ENCODE peak calls at places on chromosomes 5 and 9, in four cellular contexts. One of them, this sample, is unnamed.

GRCh38 chr5:91166040-91166807 is 216.9 kb downstream of the ARRDC3 start:
- DNase-seq in NCI-H446 treated with DMSO at 0.1 percent for 48 hours: no peak
- DNase-seq in mucosa of descending colon: no peak
- DNase-seq in left ventricle myocardium superior: no peak
- DNase-seq in this sample: no peak

GRCh38 chr5:134059758-134060495 is 54.6 kb upstream of the TCF7 start:
- DNase-seq in NCI-H446 treated with DMSO at 0.1 percent for 48 hours: no peak
- DNase-seq in mucosa of descending colon: no peak
- DNase-seq in left ventricle myocardium superior: no peak
- DNase-seq in this sample: no peak

GRCh38 chr9:82650368-82650767 is 412.6 kb downstream of the RASEF start:
- DNase-seq in NCI-H446 treated with DMSO at 0.1 percent for 48 hours: no peak
- DNase-seq in mucosa of descending colon: no peak
- DNase-seq in left ventricle myocardium superior: no peak
- DNase-seq in this sample: no peak

GRCh38 chr9:135186248-135187164 is 99.0 kb downstream of the OLFM1 start:
- DNase-seq in NCI-H446 treated with DMSO at 0.1 percent for 48 hours: no peak
- DNase-seq in mucosa of descending colon: no peak
- DNase-seq in left ventricle myocardium superior: peak
- DNase-seq in this sample: no peak

GRCh38 chr5:38716516-38716915 is 129.3 kb upstream of the OSMR start:
- DNase-seq in NCI-H446 treated with DMSO at 0.1 percent for 48 hours: no peak
- DNase-seq in mucosa of descending colon: no peak
- DNase-seq in left ventricle myocardium superior: no peak
- DNase-seq in this sample: no peak

GRCh38 chr9:96417610-96418073 is 528 bp downstream of the ZNF367 start:
- DNase-seq in NCI-H446 treated with DMSO at 0.1 percent for 48 hours: no peak
- DNase-seq in mucosa of descending colon: peak
- DNase-seq in left ventricle myocardium superior: peak
- DNase-seq in this sample: peak

GRCh38 chr5:56003633-56004032 is 8.9 kb upstream of the IL6ST start:
- DNase-seq in NCI-H446 treated with DMSO at 0.1 percent for 48 hours: peak
- DNase-seq in mucosa of descending colon: no peak
- DNase-seq in left ventricle myocardium superior: no peak
- DNase-seq in this sample: no peak

GRCh38 chr5:86896916-86897315 is 279.2 kb downstream of the COX7C start:
- DNase-seq in NCI-H446 treated with DMSO at 0.1 percent for 48 hours: no peak
- DNase-seq in mucosa of descending colon: no peak
- DNase-seq in left ventricle myocardium superior: no peak
- DNase-seq in this sample: no peak

GRCh38 chr5:126486332-126486731 is 63.1 kb downstream of the GRAMD2B start:
- DNase-seq in NCI-H446 treated with DMSO at 0.1 percent for 48 hours: no peak
- DNase-seq in mucosa of descending colon: no peak
- DNase-seq in left ventricle myocardium superior: no peak
- DNase-seq in this sample: no peak

GRCh38 chr5:181221792-181222629 is 1.1 kb upstream of the TRIM41 start:
- DNase-seq in NCI-H446 treated with DMSO at 0.1 percent for 48 hours: no peak
- DNase-seq in mucosa of descending colon: peak
- DNase-seq in left ventricle myocardium superior: peak
- DNase-seq in this sample: peak

GRCh38 chr5:135307143-135307903 is 91.7 kb downstream of the MACROH2A1 start:
- DNase-seq in NCI-H446 treated with DMSO at 0.1 percent for 48 hours: no peak
- DNase-seq in mucosa of descending colon: no peak
- DNase-seq in left ventricle myocardium superior: no peak
- DNase-seq in this sample: no peak

GRCh38 chr9:87556821-87557220 is 59.2 kb downstream of the DAPK1 start:
- DNase-seq in NCI-H446 treated with DMSO at 0.1 percent for 48 hours: no peak
- DNase-seq in mucosa of descending colon: no peak
- DNase-seq in left ventricle myocardium superior: peak
- DNase-seq in this sample: no peak